ENCODE peak calls at places on chromosomes 1 and 21, in seven cellular contexts. T is neuronal stem cell, K is H9, S is IMR-90, C is mesenchymal stem cell, B is trophoblast cell, Z is H1. R is an unnamed sample.

GRCh38 chr1:246417152-246417812 is 89.8 kb downstream of the SMYD3 start:
- DNase-seq in C (peak; percentile 42), T (no peak), K (no peak), S (peak; percentile 73), Z (no peak), B (no peak), R (peak; percentile 56)

GRCh38 chr21:39319814-39320332 is 6.4 kb upstream of the BRWD1 start:
- DNase-seq in Z (no peak), K (no peak), B (no peak), C (no peak), T (no peak), S (peak; percentile 33), R (no peak)

GRCh38 chr1:7462627-7463026 is 308.5 kb upstream of the VAMP3 start:
- DNase-seq in Z (no peak), K (no peak), B (no peak), S (no peak), T (no peak), C (no peak), R (no peak)

GRCh38 chr21:42237577-42237976 is 18.6 kb downstream of the ABCG1 start:
- DNase-seq in T (no peak), S (no peak), C (no peak), B (no peak), Z (no peak), K (no peak), R (no peak)

GRCh38 chr1:36248250-36248894 is 24.1 kb downstream of the THRAP3 start:
- DNase-seq in C (peak; percentile 97), T (no peak), Z (no peak), K (no peak), B (peak; percentile 82), S (peak; percentile 93), R (peak; percentile 49)

GRCh38 chr21:32794643-32795042 is 23.1 kb upstream of the PAXBP1 start:
- DNase-seq in B (no peak), T (no peak), Z (no peak), K (no peak), C (no peak), S (no peak), R (no peak)

GRCh38 chr1:64235910-64236309 is 32.5 kb downstream of the UBE2U start:
- DNase-seq in K (no peak), S (no peak), B (no peak), C (no peak), Z (no peak), T (no peak), R (no peak)

GRCh38 chr1:3785458-3786157 is 10.7 kb downstream of the LRRC47 start:
- DNase-seq in Z (peak; percentile 84), T (no peak), B (no peak), C (peak; percentile 14), S (no peak), K (peak; percentile 73), R (peak; percentile 57)

GRCh38 chr1:68745006-68745405 is 248.1 kb upstream of the DEPDC1 start:
- DNase-seq in Z (no peak), C (no peak), T (no peak), S (no peak), K (no peak), B (no peak), R (no peak)

GRCh38 chr1:35278886-35279554 is 10.5 kb downstream of the ZMYM4 start:
- DNase-seq in Z (no peak), C (peak; percentile 63), K (no peak), S (peak; percentile 29), T (no peak), B (no peak), R (no peak)

GRCh38 chr1:19260211-19261138 is 8.9 kb downstream of the MRTO4 start:
- DNase-seq in T (no peak), S (peak; percentile 94), Z (no peak), C (peak; percentile 62), B (peak; percentile 43), K (no peak), R (no peak)

GRCh38 chr21:45056505-45056904 is 17.9 kb upstream of the ADARB1 start:
- DNase-seq in B (no peak), S (no peak), K (no peak), T (no peak), Z (no peak), C (no peak), R (no peak)

GRCh38 chr1:160436975-160437374 is 36.6 kb downstream of the VANGL2 start:
- DNase-seq in S (no peak), K (no peak), T (no peak), C (no peak), B (no peak), Z (no peak), R (no peak)

GRCh38 chr1:17207540-17207939 is 2.6 kb downstream of the PADI1 start:
- DNase-seq in S (no peak), T (no peak), Z (no peak), C (no peak), K (no peak), B (no peak), R (no peak)

GRCh38 chr1:173503391-173503790 is 26.3 kb downstream of the PRDX6 start:
- DNase-seq in B (peak; percentile 28), K (no peak), C (peak; percentile 57), S (peak; percentile 64), T (no peak), Z (no peak), R (no peak)

GRCh38 chr1:59994302-59995198 is 68.0 kb upstream of the CYP2J2 start:
- DNase-seq in C (peak; percentile 87), B (peak; percentile 12), T (no peak), Z (no peak), S (no peak), K (no peak), R (no peak)

GRCh38 chr1:59986736-59987310 is 60.2 kb upstream of the CYP2J2 start:
- DNase-seq in T (no peak), S (no peak), Z (no peak), K (no peak), B (no peak), C (no peak), R (no peak)

GRCh38 chr1:59997479-59997878 is 70.9 kb upstream of the CYP2J2 start:
- DNase-seq in C (no peak), T (no peak), K (peak; percentile 41), S (no peak), B (no peak), Z (peak; percentile 49), R (peak; percentile 70)

GRCh38 chr1:59990470-59990869 is 63.9 kb upstream of the CYP2J2 start:
- DNase-seq in T (no peak), C (no peak), B (peak; percentile 55), Z (no peak), K (no peak), S (no peak), R (no peak)

DNA sequence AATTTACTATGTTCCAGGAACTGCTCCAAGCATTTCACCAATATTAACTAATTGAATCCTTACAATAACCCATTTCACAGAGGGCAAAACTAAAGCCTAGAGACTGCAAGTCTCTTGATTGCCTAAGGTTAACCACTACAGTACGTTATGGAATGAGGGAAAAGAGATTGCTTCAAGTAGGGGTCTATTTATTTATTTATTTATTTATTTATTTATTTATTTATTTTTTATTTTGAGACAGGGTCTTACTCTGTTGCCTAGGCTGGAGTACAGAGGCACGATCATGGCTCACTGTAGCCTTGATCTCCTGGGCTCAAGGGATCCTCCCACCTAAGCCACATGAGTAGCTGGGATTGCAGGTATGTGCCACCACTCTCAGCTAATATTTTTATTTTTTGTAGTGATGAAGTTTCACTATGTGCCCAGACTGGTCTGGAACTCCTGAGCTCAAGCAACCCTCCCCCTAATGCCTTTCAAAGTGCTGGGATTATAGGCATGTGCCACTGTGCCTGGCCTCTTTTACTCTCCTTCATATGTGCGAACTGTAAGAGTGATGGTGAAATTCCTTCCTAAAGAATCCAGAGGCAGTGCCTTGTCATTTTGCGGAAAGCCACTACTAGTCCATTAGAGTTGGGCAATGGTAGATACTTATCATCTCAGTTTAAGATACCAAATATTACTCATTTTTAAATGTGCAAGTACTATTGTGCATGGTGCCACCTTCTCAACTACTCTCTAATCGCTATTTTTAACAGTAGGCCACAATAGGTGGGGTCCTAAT is 65.7 kb upstream of the CYP2J2 start:
- DNase-seq in S (no peak), Z (no peak), K (no peak), B (peak; percentile 70), T (no peak), C (no peak), R (no peak)
- H3K79me1 ChIP-seq in S (no peaks in the 10 kb centered on the region), Z (no peaks in the 10 kb centered on the region), K (no peaks in the 10 kb centered on the region), B (no peaks in the 10 kb centered on the region), T (no peaks in the 10 kb centered on the region), C (no peaks in the 10 kb centered on the region), R (no peaks in the 10 kb centered on the region)

GRCh38 chr1:156021087-156021416 is 301 bp upstream of the SSR2 start:
- DNase-seq in Z (no peak), K (no peak), S (no peak), T (no peak), B (no peak), C (no peak), R (no peak)

GRCh38 chr1:156021954-156022353 is 1.2 kb upstream of the SSR2 start:
- DNase-seq in S (no peak), K (no peak), Z (no peak), B (no peak), T (no peak), C (no peak), R (no peak)

GRCh38 chr1:156020293-156021086 is at the start of gene SSR2:
- DNase-seq in C (peak; percentile 94), B (peak; percentile 94), K (peak; percentile 92), Z (peak; percentile 84), T (peak; percentile 91), S (peak; percentile 92), R (peak; percentile 97)

GRCh38 chr1:156014829-156015228 is 5.9 kb downstream of the SSR2 start:
- DNase-seq in C (no peak), T (no peak), B (no peak), Z (no peak), K (peak; percentile 46), S (no peak), R (peak; percentile 41)

GRCh38 chr1:156019946-156020292 is 832 bp downstream of the SSR2 start:
- DNase-seq in T (no peak), K (no peak), C (no peak), Z (no peak), S (no peak), B (no peak), R (no peak)
- H2BK5ac ChIP-seq in T (peak overlapping the region; percentile 78), K (no peak overlapping the region), C (no peak overlapping the region), Z (no peak overlapping the region), S (no peak overlapping the region), B (peak overlapping the region; percentile 56), R (no peak overlapping the region)

GRCh38 chr1:78668427-78668826 is 18.8 kb downstream of the IFI44 start:
- DNase-seq in K (no peak), C (no peak), Z (no peak), B (no peak), T (no peak), S (no peak), R (no peak)
- H3K79me1 ChIP-seq in K (no peaks in the 10 kb centered on the region), C (no peaks in the 10 kb centered on the region), Z (no peaks in the 10 kb centered on the region), B (no peaks in the 10 kb centered on the region), T (no peaks in the 10 kb centered on the region), S (no peaks in the 10 kb centered on the region), R (no peaks in the 10 kb centered on the region)

DNA sequence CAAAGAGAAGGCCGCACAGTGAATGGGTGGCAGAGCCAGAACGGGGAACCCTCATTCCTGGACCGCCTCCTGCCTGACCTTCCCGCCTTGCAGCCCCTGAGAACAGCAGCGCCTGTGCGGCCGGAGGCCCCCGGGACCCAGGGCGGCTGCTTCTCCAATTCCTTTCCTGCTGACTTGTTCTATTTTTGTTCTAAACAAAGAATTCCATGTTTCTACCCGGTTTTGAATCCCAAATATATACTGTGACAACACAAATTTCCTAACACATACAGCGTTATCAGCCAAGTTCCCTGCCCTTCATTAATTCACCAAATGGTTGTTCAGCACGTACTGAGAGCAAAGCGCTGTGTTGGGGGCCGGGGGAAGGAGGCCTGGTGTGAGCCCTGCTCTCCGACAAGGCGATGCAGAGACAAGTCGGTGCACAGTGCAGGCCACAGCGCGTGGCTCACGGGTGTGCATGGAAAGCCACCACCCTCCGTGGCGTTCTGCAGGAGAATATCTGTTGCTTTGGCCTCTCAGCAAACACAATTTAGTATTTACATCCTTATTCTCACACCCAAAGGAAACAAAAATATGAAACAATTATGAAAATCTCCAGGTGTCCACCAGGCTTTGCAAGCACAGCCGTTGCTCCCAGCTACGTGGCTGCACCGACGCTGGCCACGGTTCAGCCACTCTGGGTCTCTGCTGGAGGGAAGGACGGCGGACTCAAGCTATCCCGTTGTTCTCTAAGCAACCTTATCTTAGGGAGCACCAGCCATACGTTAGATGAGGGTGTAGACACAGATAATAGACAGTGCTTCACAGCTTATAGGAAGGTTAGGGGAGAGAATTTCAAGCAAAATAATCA is 31.7 kb upstream of the COL6A2 start:
- DNase-seq in C (no peak), S (peak; percentile 31), B (no peak), Z (no peak), K (peak; percentile 25), T (no peak), R (no peak)
- H2BK5ac ChIP-seq in C (no peak overlapping the region), S (peak overlapping the region; percentile 75), B (no peak overlapping the region), Z (no peak overlapping the region), K (no peak overlapping the region), T (peak overlapping the region; percentile 67), R (no peak overlapping the region)